ENCODE peak calls at places on chromosomes 6 and 20, in five cellular contexts. R, H, P, N and X are unnamed samples.

GRCh38 chr6:37092851-37093727 is 76.9 kb upstream of the PIM1 start:
- DNase-seq in R (no peak), H (peak; percentile 51), P (peak; percentile 30), N (no peak), X (no peak)

GRCh38 chr6:113694278-113695077 is 162.7 kb upstream of the MARCKS start:
- DNase-seq in R (no peak), H (peak; percentile 70), P (peak; percentile 62), N (no peak), X (no peak)

GRCh38 chr6:152723398-152723797 is 25.7 kb downstream of the MYCT1 start:
- DNase-seq in R (no peak), H (peak; percentile 57), P (peak; percentile 82), N (peak; percentile 75), X (no peak)

GRCh38 chr20:38830356-38830755 is 24.9 kb downstream of the PPP1R16B start:
- DNase-seq in R (no peak), H (no peak), P (no peak), N (no peak), X (no peak)

GRCh38 chr6:107600936-107601335 is 111.0 kb downstream of the SOBP start:
- DNase-seq in R (peak; percentile 88), H (peak; percentile 68), P (peak; percentile 41), N (peak; percentile 39), X (no peak)

GRCh38 chr6:137487947-137488735 is 6.1 kb downstream of the OLIG3 start:
- DNase-seq in R (peak; percentile 67), H (no peak), P (no peak), N (no peak), X (no peak)

GRCh38 chr6:111871207-111871606 is 2.0 kb downstream of the FYN start:
- DNase-seq in R (no peak), H (no peak), P (peak; percentile 30), N (no peak), X (no peak)

GRCh38 chr6:88220493-88220892 is 54.3 kb upstream of the CNR1 start:
- DNase-seq in R (peak; percentile 60), H (peak; percentile 42), P (peak; percentile 39), N (no peak), X (no peak)

GRCh38 chr20:41154436-41155176 is 17.3 kb downstream of the PLCG1 start:
- DNase-seq in R (no peak), H (no peak), P (no peak), N (no peak), X (no peak)

GRCh38 chr20:53578492-53579222 is 15.0 kb downstream of the ZNF217 start:
- DNase-seq in R (peak; percentile 96), H (peak; percentile 89), P (peak; percentile 93), N (peak; percentile 51), X (peak; percentile 82)

GRCh38 chr6:169863149-169863525 is 111.7 kb downstream of the ERMARD start:
- DNase-seq in R (no peak), H (no peak), P (no peak), N (no peak), X (no peak)

GRCh38 chr6:132322398-132322797 is 78.9 kb downstream of the MOXD1 start:
- DNase-seq in R (no peak), H (no peak), P (peak; percentile 79), N (peak; percentile 34), X (no peak)

GRCh38 chr20:36317675-36318074 is 11.5 kb downstream of the DLGAP4 start:
- DNase-seq in R (no peak), H (no peak), P (no peak), N (no peak), X (no peak)

GRCh38 chr20:57671662-57672061 is 38.2 kb downstream of the PMEPA1 start:
- DNase-seq in R (no peak), H (peak; percentile 17), P (peak; percentile 36), N (no peak), X (no peak)

GRCh38 chr20:50652702-50653294 is 38.5 kb downstream of the RIPOR3 start:
- DNase-seq in R (no peak), H (no peak), P (peak; percentile 25), N (no peak), X (no peak)

GRCh38 chr20:51528263-51529026 is 14.1 kb downstream of the NFATC2 start:
- DNase-seq in R (no peak), H (no peak), P (no peak), N (no peak), X (no peak)

GRCh38 chr6:139243531-139243930 is 48.3 kb downstream of the TXLNB start:
- DNase-seq in R (no peak), H (no peak), P (peak; percentile 10), N (no peak), X (no peak)

GRCh38 chr6:14734416-14735340 is 511.2 kb upstream of the JARID2 start:
- DNase-seq in R (no peak), H (peak; percentile 57), P (peak; percentile 92), N (no peak), X (no peak)

GRCh38 chr20:33480071-33480470 is 9.8 kb upstream of the CBFA2T2 start:
- DNase-seq in R (no peak), H (no peak), P (no peak), N (no peak), X (no peak)

GRCh38 chr6:17278289-17279061 is 2.7 kb upstream of the RBM24 start:
- DNase-seq in R (no peak), H (peak; percentile 58), P (peak; percentile 85), N (no peak), X (no peak)

GRCh38 chr6:100078509-100078908 is 84.5 kb upstream of the MCHR2 start:
- DNase-seq in R (peak; percentile 83), H (peak; percentile 63), P (peak; percentile 57), N (no peak), X (peak; percentile 51)

GRCh38 chr6:16527691-16528090 is 233.6 kb downstream of the ATXN1 start:
- DNase-seq in R (no peak), H (no peak), P (no peak), N (no peak), X (no peak)

DNA sequence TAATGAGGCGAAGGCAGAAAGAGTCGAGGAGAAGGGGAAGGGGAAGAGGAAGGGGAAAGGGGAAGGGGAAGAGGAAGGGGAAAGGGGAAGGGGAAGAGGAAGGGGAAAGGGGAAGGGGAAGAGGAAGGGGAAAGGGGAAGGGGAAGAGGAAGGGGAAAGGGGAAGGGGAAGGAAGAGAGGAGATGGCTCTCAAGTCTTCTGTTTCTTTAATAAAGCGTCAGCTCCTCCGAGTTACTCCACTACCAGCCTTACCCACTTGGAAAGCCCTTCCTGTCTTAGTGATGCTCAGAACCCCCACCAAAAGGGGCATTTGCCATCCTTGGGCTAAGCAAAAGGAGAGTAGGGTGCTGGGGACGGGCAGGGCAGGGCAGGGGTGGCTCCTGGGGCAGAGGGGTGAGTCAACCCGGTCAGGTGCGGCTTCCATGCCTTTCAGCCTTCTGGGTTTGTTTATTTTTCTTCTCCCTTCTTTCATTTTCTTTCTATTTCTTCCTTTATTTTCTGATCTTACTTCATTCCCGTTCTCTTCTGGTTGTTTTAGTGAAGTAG is 476 bp upstream of the CLIC5 start:
- DNase-seq in R (no peak), H (no peak), P (no peak), N (no peak), X (no peak)
- H3K4me3 ChIP-seq in R (peak overlapping the region; percentile 82), H (no peak overlapping the region), P (no peak overlapping the region), N (no peak overlapping the region), X (peak overlapping the region; percentile 48)

DNA sequence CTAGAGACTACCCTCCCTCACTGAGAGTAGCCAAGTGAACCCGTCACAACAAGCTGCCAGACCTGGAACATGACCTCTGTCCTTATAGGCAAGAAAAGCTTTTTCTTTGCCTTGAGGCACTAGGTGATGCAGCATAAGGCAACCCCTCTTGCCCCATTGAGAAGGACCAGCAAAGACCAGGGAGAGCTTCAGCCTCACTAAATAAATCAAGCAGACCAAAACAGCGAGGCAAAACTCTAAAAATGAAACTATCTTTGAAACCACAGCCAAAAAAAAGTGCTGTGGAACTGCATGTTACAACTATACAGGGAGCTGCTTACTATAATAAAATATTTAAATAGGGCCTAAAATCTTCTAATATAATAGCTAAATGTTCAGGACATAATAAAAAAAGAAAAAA is 62.5 kb upstream of the FAM83B start:
- DNase-seq in R (no peak), H (no peak), P (no peak), N (no peak), X (no peak)
- H3K4me3 ChIP-seq in R (no peak overlapping the region), H (no peak overlapping the region), P (peak overlapping the region; percentile 41), N (no peak overlapping the region), X (no peak overlapping the region)

DNA sequence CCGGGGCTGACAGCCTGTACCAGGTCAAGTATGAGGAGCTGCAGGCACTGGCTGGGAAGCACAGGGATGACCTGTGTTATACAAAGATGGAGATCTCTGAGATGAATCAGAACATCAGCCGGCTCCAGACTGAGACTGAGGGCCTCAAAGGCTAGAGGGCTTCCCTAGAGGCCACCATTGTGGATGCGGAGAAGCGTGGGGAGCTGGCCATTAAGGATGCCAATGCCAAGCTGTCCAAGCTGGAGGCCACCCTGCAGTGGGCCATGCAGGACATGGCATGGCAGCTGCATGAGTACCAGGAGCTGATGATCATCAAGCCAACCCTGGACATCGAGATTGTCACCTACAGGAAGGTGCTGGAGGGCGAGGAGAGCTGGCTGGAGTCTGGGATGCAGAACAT is 46.8 kb downstream of the KIAA0319 start:
- DNase-seq in R (no peak), H (no peak), P (no peak), N (no peak), X (no peak)
- H3K4me3 ChIP-seq in R (no peak overlapping the region), H (no peak overlapping the region), P (no peak overlapping the region), N (no peak overlapping the region), X (no peak overlapping the region)

GRCh38 chr6:90076471-90076870 is 182.2 kb downstream of the GJA10 start:
- DNase-seq in R (no peak), H (no peak), P (no peak), N (no peak), X (no peak)

GRCh38 chr6:90082847-90083246 is 188.6 kb downstream of the GJA10 start:
- DNase-seq in R (no peak), H (no peak), P (no peak), N (no peak), X (no peak)

GRCh38 chr6:90080876-90081464 is 186.7 kb downstream of the GJA10 start:
- DNase-seq in R (no peak), H (no peak), P (no peak), N (no peak), X (no peak)

GRCh38 chr6:90079555-90080490 is 185.6 kb downstream of the GJA10 start:
- DNase-seq in R (no peak), H (no peak), P (no peak), N (no peak), X (no peak)

DNA sequence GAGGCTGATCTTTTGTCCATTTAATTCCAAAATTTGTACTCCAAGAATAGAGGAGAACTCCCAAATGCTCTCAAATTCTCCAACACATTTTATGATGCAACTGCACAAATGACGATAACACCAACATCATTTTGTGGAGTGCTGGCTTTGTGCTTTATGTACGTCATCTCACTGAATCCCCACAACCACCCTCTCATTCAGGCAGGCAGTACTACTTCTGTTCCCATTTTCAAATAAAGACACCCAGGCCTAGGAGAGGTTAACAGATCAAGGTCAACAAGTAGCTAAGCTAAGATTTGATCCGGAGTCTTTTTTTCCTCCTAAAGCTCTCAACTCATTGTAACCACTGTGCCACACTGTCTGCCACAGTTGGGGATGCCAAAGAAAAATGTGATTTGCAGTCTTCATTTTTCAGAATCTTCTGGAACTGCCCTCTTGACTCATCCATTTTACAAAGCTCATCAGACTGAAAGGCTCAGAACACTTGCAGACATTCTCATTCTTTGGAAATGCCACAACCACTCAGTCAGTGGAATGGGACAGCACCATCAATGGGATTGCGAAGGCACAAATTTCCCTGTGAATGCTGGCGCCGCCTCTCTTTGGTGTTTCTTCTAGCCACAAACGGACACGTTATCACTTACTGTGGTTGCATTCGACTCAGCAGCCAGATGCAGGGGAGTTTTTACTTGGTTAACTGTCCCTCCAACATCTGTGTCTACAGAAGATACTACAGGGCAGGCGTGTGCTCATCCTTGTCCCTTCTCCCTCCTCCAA is 184.4 kb downstream of the GJA10 start:
- DNase-seq in R (peak; percentile 27), H (no peak), P (peak; percentile 16), N (no peak), X (no peak)
- H3K4me3 ChIP-seq in R (no peak overlapping the region), H (no peak overlapping the region), P (no peak overlapping the region), N (no peak overlapping the region), X (no peak overlapping the region)